ENCODE peak calls at places on chromosomes 4 and X, in nine cellular contexts. C, B, K, M, X, G, E, O and S are unnamed samples.

GRCh38 chrX:39922497-39922896 is 175.3 kb downstream of the BCOR start:
- DNase-seq in G (no peak), C (no peak), M (no peak), O (no peak), E (no peak), K (no peak), B (no peak), X (no peak), S (no peak)

GRCh38 chr4:3871181-3871852 is 105.1 kb downstream of the ADRA2C start:
- DNase-seq in C (no peak), M (no peak), B (no peak), O (no peak), E (no peak), G (no peak), K (peak), X (no peak), S (no peak)

GRCh38 chr4:169663894-169664293 is 43.5 kb downstream of the CLCN3 start:
- DNase-seq in B (peak), E (no peak), K (no peak), G (no peak), M (no peak), X (no peak), O (no peak), C (no peak), S (no peak)

GRCh38 chr4:26028793-26029511 is 114.9 kb downstream of the SMIM20 start:
- DNase-seq in K (peak), G (no peak), C (peak), X (no peak), B (no peak), O (no peak), E (peak), M (peak), S (no peak)

GRCh38 chr4:124061413-124061812 is 651.1 kb downstream of the ANKRD50 start:
- DNase-seq in G (peak), O (no peak), M (no peak), K (no peak), C (no peak), B (no peak), X (peak), E (no peak), S (peak)

GRCh38 chrX:30156880-30157560 is 58.3 kb upstream of the MAGEB2 start:
- DNase-seq in B (no peak), K (no peak), M (no peak), E (no peak), O (no peak), G (no peak), X (no peak), C (no peak), S (no peak)

GRCh38 chrX:16445166-16445752 is 204.7 kb upstream of the S100G start:
- DNase-seq in M (peak), K (peak), E (peak), G (no peak), B (peak), C (no peak), X (no peak), O (no peak), S (no peak)

GRCh38 chr4:34220601-34221000 is 2023.7 kb downstream of the ARAP2 start:
- DNase-seq in B (no peak), X (no peak), M (no peak), G (no peak), C (no peak), O (no peak), E (no peak), K (no peak), S (no peak)

GRCh38 chrX:86061407-86061806 is 14.0 kb upstream of the CHM start:
- DNase-seq in X (no peak), O (no peak), E (no peak), G (no peak), M (no peak), C (no peak), K (no peak), B (no peak), S (no peak)

GRCh38 chr4:56995525-56995924 is 16.8 kb downstream of the POLR2B start:
- DNase-seq in C (peak), B (no peak), M (no peak), E (no peak), K (no peak), X (peak), G (peak), O (no peak), S (peak)

GRCh38 chrX:133985164-133986007 is at the start of gene GPC3:
- DNase-seq in M (no peak), O (no peak), C (no peak), B (peak), X (no peak), E (peak), G (no peak), K (peak), S (no peak)